ENCODE peak calls at places on chromosomes 13 and 19, in ten cellular contexts. One of them, this sample, is unnamed.

GRCh38 chr19:28446511-28446910 is 766.4 kb downstream of the UQCRFS1 start:
- DNase-seq in endothelial cell: no peak
- DNase-seq in cardiac fibroblast: no peak
- DNase-seq in AG09309: no peak
- DNase-seq in left lung: no peak
- DNase-seq in BE2C: no peak
- DNase-seq in left ventricle myocardium inferior: no peak
- DNase-seq in K562: no peak
- DNase-seq in GM13977: no peak
- DNase-seq in astrocyte of the cerebellum: no peak
- DNase-seq in this sample: no peak

GRCh38 chr19:13103961-13104847 is 1.5 kb upstream of the LYL1 start:
- DNase-seq in endothelial cell: peak; percentile 78
- DNase-seq in cardiac fibroblast: no peak
- DNase-seq in AG09309: no peak
- DNase-seq in left lung: no peak
- DNase-seq in BE2C: peak; percentile 83
- DNase-seq in left ventricle myocardium inferior: peak; percentile 79
- DNase-seq in K562: peak; percentile 67
- DNase-seq in GM13977: peak; percentile 88
- DNase-seq in astrocyte of the cerebellum: no peak
- DNase-seq in this sample: peak; percentile 85

GRCh38 chr19:12913011-12913561 is 6.0 kb downstream of the SYCE2 start:
- DNase-seq in endothelial cell: no peak
- DNase-seq in cardiac fibroblast: peak; percentile 50
- DNase-seq in AG09309: no peak
- DNase-seq in left lung: no peak
- DNase-seq in BE2C: peak; percentile 77
- DNase-seq in left ventricle myocardium inferior: peak; percentile 77
- DNase-seq in K562: no peak
- DNase-seq in GM13977: no peak
- DNase-seq in astrocyte of the cerebellum: peak; percentile 32
- DNase-seq in this sample: no peak

GRCh38 chr13:109818136-109818535 is 31.8 kb upstream of the IRS2 start:
- DNase-seq in endothelial cell: no peak
- DNase-seq in cardiac fibroblast: no peak
- DNase-seq in AG09309: no peak
- DNase-seq in left lung: no peak
- DNase-seq in BE2C: no peak
- DNase-seq in left ventricle myocardium inferior: no peak
- DNase-seq in K562: no peak
- DNase-seq in GM13977: no peak
- DNase-seq in astrocyte of the cerebellum: no peak
- DNase-seq in this sample: no peak

GRCh38 chr19:47112166-47112663 is 1.4 kb downstream of the ZC3H4 start:
- DNase-seq in endothelial cell: peak; percentile 66
- DNase-seq in cardiac fibroblast: peak; percentile 88
- DNase-seq in AG09309: peak; percentile 61
- DNase-seq in left lung: peak; percentile 94
- DNase-seq in BE2C: peak; percentile 90
- DNase-seq in left ventricle myocardium inferior: peak; percentile 92
- DNase-seq in K562: peak; percentile 84
- DNase-seq in GM13977: peak; percentile 80
- DNase-seq in astrocyte of the cerebellum: no peak
- DNase-seq in this sample: peak; percentile 73

GRCh38 chr13:25171517-25172302 is at the start of gene AMER2:
- DNase-seq in endothelial cell: peak; percentile 63
- DNase-seq in cardiac fibroblast: peak; percentile 2
- DNase-seq in AG09309: no peak
- DNase-seq in left lung: no peak
- DNase-seq in BE2C: peak; percentile 60
- DNase-seq in left ventricle myocardium inferior: peak; percentile 20
- DNase-seq in K562: no peak
- DNase-seq in GM13977: peak; percentile 54
- DNase-seq in astrocyte of the cerebellum: no peak
- DNase-seq in this sample: peak; percentile 46

GRCh38 chr19:54459282-54460229 is 4.0 kb downstream of the LENG9 start:
- DNase-seq in endothelial cell: no peak
- DNase-seq in cardiac fibroblast: no peak
- DNase-seq in AG09309: no peak
- DNase-seq in left lung: no peak
- DNase-seq in BE2C: no peak
- DNase-seq in left ventricle myocardium inferior: no peak
- DNase-seq in K562: peak; percentile 5
- DNase-seq in GM13977: no peak
- DNase-seq in astrocyte of the cerebellum: no peak
- DNase-seq in this sample: no peak

GRCh38 chr13:101996906-101997408 is 404.9 kb downstream of the FGF14 start:
- DNase-seq in endothelial cell: no peak
- DNase-seq in cardiac fibroblast: no peak
- DNase-seq in AG09309: no peak
- DNase-seq in left lung: no peak
- DNase-seq in BE2C: no peak
- DNase-seq in left ventricle myocardium inferior: no peak
- DNase-seq in K562: no peak
- DNase-seq in GM13977: no peak
- DNase-seq in astrocyte of the cerebellum: no peak
- DNase-seq in this sample: no peak

GRCh38 chr19:31071157-31071855 is 277.9 kb downstream of the TSHZ3 start:
- DNase-seq in endothelial cell: no peak
- DNase-seq in cardiac fibroblast: no peak
- DNase-seq in AG09309: no peak
- DNase-seq in left lung: no peak
- DNase-seq in BE2C: no peak
- DNase-seq in left ventricle myocardium inferior: no peak
- DNase-seq in K562: no peak
- DNase-seq in GM13977: no peak
- DNase-seq in astrocyte of the cerebellum: no peak
- DNase-seq in this sample: no peak

GRCh38 chr19:42450314-42450934 is 7.7 kb upstream of the CXCL17 start:
- DNase-seq in endothelial cell: peak; percentile 71
- DNase-seq in cardiac fibroblast: peak; percentile 91
- DNase-seq in AG09309: peak; percentile 38
- DNase-seq in left lung: peak; percentile 74
- DNase-seq in BE2C: peak; percentile 75
- DNase-seq in left ventricle myocardium inferior: peak; percentile 64
- DNase-seq in K562: peak; percentile 88
- DNase-seq in GM13977: peak; percentile 80
- DNase-seq in astrocyte of the cerebellum: peak; percentile 84
- DNase-seq in this sample: peak; percentile 86

GRCh38 chr19:34468400-34468799 is 13.2 kb upstream of the WTIP start:
- DNase-seq in endothelial cell: no peak
- DNase-seq in cardiac fibroblast: peak; percentile 53
- DNase-seq in AG09309: no peak
- DNase-seq in left lung: no peak
- DNase-seq in BE2C: no peak
- DNase-seq in left ventricle myocardium inferior: no peak
- DNase-seq in K562: no peak
- DNase-seq in GM13977: no peak
- DNase-seq in astrocyte of the cerebellum: no peak
- DNase-seq in this sample: no peak

DNA sequence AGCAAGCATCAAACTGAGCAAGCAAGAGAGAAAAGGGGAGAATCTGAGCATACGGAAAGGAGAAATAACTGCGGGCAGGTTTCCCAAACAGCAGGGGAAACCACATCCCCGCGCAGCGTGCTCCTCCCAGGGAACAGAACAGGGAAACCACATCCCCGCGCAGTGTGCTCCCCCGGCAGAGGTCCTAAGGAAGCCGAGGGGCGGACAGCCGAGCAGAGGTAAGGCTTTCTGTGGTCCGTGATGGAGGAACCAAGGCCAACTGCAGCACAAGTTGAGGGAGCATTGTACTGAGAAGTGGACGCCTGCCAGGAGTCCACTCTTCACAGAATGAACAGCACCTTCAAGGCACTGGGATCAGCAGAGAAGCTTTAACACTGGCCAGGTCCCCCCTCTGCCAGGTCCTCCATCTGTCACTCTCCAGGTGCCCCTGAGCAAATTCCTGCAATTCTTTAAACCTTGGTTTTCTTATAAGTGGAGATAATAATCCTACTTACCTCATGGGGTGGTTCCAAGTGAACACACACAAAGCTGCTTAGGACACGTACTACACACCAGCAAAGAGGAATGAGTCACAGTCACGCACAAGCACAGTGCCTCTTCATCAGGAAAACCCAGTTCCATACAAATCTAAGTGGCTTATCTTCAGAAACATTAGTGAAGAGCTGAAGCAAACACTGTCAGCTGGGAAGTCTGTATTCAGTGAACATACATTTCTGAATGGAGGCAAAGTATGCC is 23.0 kb upstream of the LAMP1 start:
- DNase-seq in endothelial cell: no peak
- DNase-seq in cardiac fibroblast: peak; percentile 82
- DNase-seq in AG09309: peak; percentile 57
- DNase-seq in left lung: peak; percentile 60
- DNase-seq in BE2C: no peak
- DNase-seq in left ventricle myocardium inferior: no peak
- DNase-seq in K562: no peak
- DNase-seq in GM13977: no peak
- DNase-seq in astrocyte of the cerebellum: no peak
- DNase-seq in this sample: no peak
- TF ChIP-seq CTCF in endothelial cell: no peak
- TF ChIP-seq CTCF in cardiac fibroblast: no peak
- TF ChIP-seq CTCF in AG09309: no peak
- TF ChIP-seq CTCF in left lung: no peak
- TF ChIP-seq CTCF in BE2C: no peak
- TF ChIP-seq CTCF in left ventricle myocardium inferior: no peak
- TF ChIP-seq CTCF in K562: no peak
- TF ChIP-seq CTCF in GM13977: no peak
- TF ChIP-seq CTCF in astrocyte of the cerebellum: no peak
- TF ChIP-seq CTCF in this sample: no peak

GRCh38 chr19:43562698-43563241 is 12.6 kb downstream of the XRCC1 start:
- DNase-seq in endothelial cell: no peak
- DNase-seq in cardiac fibroblast: peak; percentile 86
- DNase-seq in AG09309: peak; percentile 92
- DNase-seq in left lung: peak; percentile 87
- DNase-seq in BE2C: no peak
- DNase-seq in left ventricle myocardium inferior: peak; percentile 83
- DNase-seq in K562: no peak
- DNase-seq in GM13977: peak; percentile 52
- DNase-seq in astrocyte of the cerebellum: peak; percentile 77
- DNase-seq in this sample: peak; percentile 51

GRCh38 chr19:43563816-43564215 is 11.5 kb downstream of the XRCC1 start:
- DNase-seq in endothelial cell: no peak
- DNase-seq in cardiac fibroblast: no peak
- DNase-seq in AG09309: no peak
- DNase-seq in left lung: no peak
- DNase-seq in BE2C: no peak
- DNase-seq in left ventricle myocardium inferior: no peak
- DNase-seq in K562: no peak
- DNase-seq in GM13977: no peak
- DNase-seq in astrocyte of the cerebellum: no peak
- DNase-seq in this sample: no peak

GRCh38 chr19:43562211-43562697 is 13.1 kb downstream of the XRCC1 start:
- DNase-seq in endothelial cell: no peak
- DNase-seq in cardiac fibroblast: no peak
- DNase-seq in AG09309: no peak
- DNase-seq in left lung: no peak
- DNase-seq in BE2C: no peak
- DNase-seq in left ventricle myocardium inferior: no peak
- DNase-seq in K562: no peak
- DNase-seq in GM13977: no peak
- DNase-seq in astrocyte of the cerebellum: no peak
- DNase-seq in this sample: no peak

GRCh38 chr19:43561144-43561970 is 14.0 kb downstream of the XRCC1 start:
- DNase-seq in endothelial cell: no peak
- DNase-seq in cardiac fibroblast: no peak
- DNase-seq in AG09309: no peak
- DNase-seq in left lung: no peak
- DNase-seq in BE2C: no peak
- DNase-seq in left ventricle myocardium inferior: no peak
- DNase-seq in K562: no peak
- DNase-seq in GM13977: no peak
- DNase-seq in astrocyte of the cerebellum: no peak
- DNase-seq in this sample: no peak

GRCh38 chr19:43560687-43561086 is 14.6 kb downstream of the XRCC1 start:
- DNase-seq in endothelial cell: no peak
- DNase-seq in cardiac fibroblast: peak; percentile 60
- DNase-seq in AG09309: no peak
- DNase-seq in left lung: no peak
- DNase-seq in BE2C: no peak
- DNase-seq in left ventricle myocardium inferior: no peak
- DNase-seq in K562: peak; percentile 67
- DNase-seq in GM13977: no peak
- DNase-seq in astrocyte of the cerebellum: no peak
- DNase-seq in this sample: no peak
- TF ChIP-seq CTCF in endothelial cell: no peak
- TF ChIP-seq CTCF in cardiac fibroblast: peak; percentile 39
- TF ChIP-seq CTCF in AG09309: peak; percentile 24
- TF ChIP-seq CTCF in left lung: no peak
- TF ChIP-seq CTCF in BE2C: peak; percentile 10
- TF ChIP-seq CTCF in left ventricle myocardium inferior: no peak
- TF ChIP-seq CTCF in K562: peak; percentile 75
- TF ChIP-seq CTCF in GM13977: no peak
- TF ChIP-seq CTCF in astrocyte of the cerebellum: no peak
- TF ChIP-seq CTCF in this sample: no peak

GRCh38 chr19:18278521-18279265 is 2.7 kb downstream of the JUND start:
- DNase-seq in endothelial cell: no peak
- DNase-seq in cardiac fibroblast: peak; percentile 45
- DNase-seq in AG09309: no peak
- DNase-seq in left lung: no peak
- DNase-seq in BE2C: no peak
- DNase-seq in left ventricle myocardium inferior: no peak
- DNase-seq in K562: peak; percentile 29
- DNase-seq in GM13977: no peak
- DNase-seq in astrocyte of the cerebellum: no peak
- DNase-seq in this sample: no peak
- TF ChIP-seq CTCF in endothelial cell: no peak
- TF ChIP-seq CTCF in cardiac fibroblast: peak; percentile 37
- TF ChIP-seq CTCF in AG09309: peak; percentile 33
- TF ChIP-seq CTCF in left lung: no peak
- TF ChIP-seq CTCF in BE2C: peak; percentile 33
- TF ChIP-seq CTCF in left ventricle myocardium inferior: no peak
- TF ChIP-seq CTCF in K562: peak; percentile 53
- TF ChIP-seq CTCF in GM13977: peak; percentile 54
- TF ChIP-seq CTCF in astrocyte of the cerebellum: peak; percentile 33
- TF ChIP-seq CTCF in this sample: peak; percentile 35

DNA sequence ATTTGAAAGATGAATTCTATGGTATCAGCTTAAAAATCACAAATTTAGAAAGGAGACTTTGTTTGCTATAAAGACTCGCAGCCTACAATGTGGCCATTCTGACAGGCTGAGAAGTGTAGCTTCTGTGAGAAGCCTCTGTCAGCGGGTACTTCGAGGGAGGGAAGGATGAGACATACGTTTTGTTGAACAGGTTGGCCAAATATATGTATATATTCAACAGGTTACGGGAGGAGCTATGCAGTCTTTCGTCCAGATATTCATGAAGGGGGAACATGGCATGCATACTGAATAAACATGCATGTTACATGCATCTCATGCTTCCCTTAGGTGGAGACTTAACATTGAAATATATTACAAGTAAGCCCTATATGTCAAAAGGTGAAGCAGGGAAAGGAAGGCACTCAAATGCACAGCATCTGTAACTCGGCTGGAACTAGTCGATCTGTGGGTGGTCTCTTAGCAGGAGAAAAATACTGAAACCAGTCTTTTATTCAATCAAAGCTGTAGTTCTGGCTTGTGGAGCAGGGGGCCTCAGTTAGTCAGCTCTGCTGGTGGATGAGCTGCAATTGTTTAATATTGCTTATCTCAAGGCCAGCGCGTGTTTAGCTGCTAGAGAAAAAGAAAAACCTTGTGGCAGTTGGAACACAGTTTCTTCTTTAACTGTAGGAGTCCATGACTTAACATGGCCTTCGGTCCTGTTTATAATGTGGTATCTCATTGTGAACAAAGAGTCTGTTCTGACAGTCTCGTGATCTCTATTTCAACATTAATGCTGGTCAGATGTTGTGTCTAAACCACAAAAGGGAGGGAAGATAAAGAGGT is 94.3 kb downstream of the FAM216B start:
- DNase-seq in endothelial cell: peak; percentile 25
- DNase-seq in cardiac fibroblast: peak; percentile 64
- DNase-seq in AG09309: no peak
- DNase-seq in left lung: no peak
- DNase-seq in BE2C: peak; percentile 56
- DNase-seq in left ventricle myocardium inferior: no peak
- DNase-seq in K562: no peak
- DNase-seq in GM13977: peak; percentile 12
- DNase-seq in astrocyte of the cerebellum: no peak
- DNase-seq in this sample: no peak
- TF ChIP-seq CTCF in endothelial cell: no peak
- TF ChIP-seq CTCF in cardiac fibroblast: peak; percentile 38
- TF ChIP-seq CTCF in AG09309: no peak
- TF ChIP-seq CTCF in left lung: no peak
- TF ChIP-seq CTCF in BE2C: peak; percentile 44
- TF ChIP-seq CTCF in left ventricle myocardium inferior: no peak
- TF ChIP-seq CTCF in K562: no peak
- TF ChIP-seq CTCF in GM13977: no peak
- TF ChIP-seq CTCF in astrocyte of the cerebellum: peak; percentile 52
- TF ChIP-seq CTCF in this sample: no peak